ENCODE peak calls at places on chromosomes 5 and 9, in eight cellular contexts. One of them, this sample, is unnamed.

GRCh38 chr9:37410969-37411785 is 11.3 kb upstream of the GRHPR start:
- DNase-seq in pancreas: no peak
- DNase-seq in fibroblast of pulmonary artery: no peak
- DNase-seq in dermis microvascular lymphatic vessel endothelial cell: no peak
- DNase-seq in amygdala: no peak
- DNase-seq in activated CD4-positive, alpha-beta T cell treated with anti-CD3 and anti-CD28 coated beads, Interleukin-2, amount 50 U/mL, for 1 hour: no peak
- DNase-seq in AG09319: no peak
- DNase-seq in memory B cell: no peak
- DNase-seq in this sample: no peak

GRCh38 chr9:91119147-91119546 is 242.6 kb downstream of the AUH start:
- DNase-seq in pancreas: no peak
- DNase-seq in fibroblast of pulmonary artery: peak
- DNase-seq in dermis microvascular lymphatic vessel endothelial cell: no peak
- DNase-seq in amygdala: no peak
- DNase-seq in activated CD4-positive, alpha-beta T cell treated with anti-CD3 and anti-CD28 coated beads, Interleukin-2, amount 50 U/mL, for 1 hour: no peak
- DNase-seq in AG09319: no peak
- DNase-seq in memory B cell: no peak
- DNase-seq in this sample: no peak

GRCh38 chr9:35695801-35696420 is 6.2 kb upstream of the TPM2 start:
- DNase-seq in pancreas: peak
- DNase-seq in fibroblast of pulmonary artery: no peak
- DNase-seq in dermis microvascular lymphatic vessel endothelial cell: no peak
- DNase-seq in amygdala: no peak
- DNase-seq in activated CD4-positive, alpha-beta T cell treated with anti-CD3 and anti-CD28 coated beads, Interleukin-2, amount 50 U/mL, for 1 hour: no peak
- DNase-seq in AG09319: no peak
- DNase-seq in memory B cell: no peak
- DNase-seq in this sample: no peak

GRCh38 chr5:133801955-133802751 is 166.3 kb downstream of the C5orf15 start:
- DNase-seq in pancreas: no peak
- DNase-seq in fibroblast of pulmonary artery: peak
- DNase-seq in dermis microvascular lymphatic vessel endothelial cell: no peak
- DNase-seq in amygdala: no peak
- DNase-seq in activated CD4-positive, alpha-beta T cell treated with anti-CD3 and anti-CD28 coated beads, Interleukin-2, amount 50 U/mL, for 1 hour: no peak
- DNase-seq in AG09319: no peak
- DNase-seq in memory B cell: no peak
- DNase-seq in this sample: no peak

GRCh38 chr5:123120197-123120596 is 31.2 kb downstream of the PRDM6 start:
- DNase-seq in pancreas: no peak
- DNase-seq in fibroblast of pulmonary artery: no peak
- DNase-seq in dermis microvascular lymphatic vessel endothelial cell: no peak
- DNase-seq in amygdala: no peak
- DNase-seq in activated CD4-positive, alpha-beta T cell treated with anti-CD3 and anti-CD28 coated beads, Interleukin-2, amount 50 U/mL, for 1 hour: no peak
- DNase-seq in AG09319: no peak
- DNase-seq in memory B cell: no peak
- DNase-seq in this sample: no peak

GRCh38 chr9:136847827-136848392 is 1.3 kb upstream of the PHPT1 start:
- DNase-seq in pancreas: peak
- DNase-seq in fibroblast of pulmonary artery: peak
- DNase-seq in dermis microvascular lymphatic vessel endothelial cell: peak
- DNase-seq in amygdala: no peak
- DNase-seq in activated CD4-positive, alpha-beta T cell treated with anti-CD3 and anti-CD28 coated beads, Interleukin-2, amount 50 U/mL, for 1 hour: peak
- DNase-seq in AG09319: peak
- DNase-seq in memory B cell: peak
- DNase-seq in this sample: peak

GRCh38 chr9:111821006-111821528 is 26.3 kb upstream of the SHOC1 start:
- DNase-seq in pancreas: no peak
- DNase-seq in fibroblast of pulmonary artery: no peak
- DNase-seq in dermis microvascular lymphatic vessel endothelial cell: no peak
- DNase-seq in amygdala: no peak
- DNase-seq in activated CD4-positive, alpha-beta T cell treated with anti-CD3 and anti-CD28 coated beads, Interleukin-2, amount 50 U/mL, for 1 hour: no peak
- DNase-seq in AG09319: no peak
- DNase-seq in memory B cell: no peak
- DNase-seq in this sample: no peak

GRCh38 chr5:118987988-118988945 is at the start of gene DTWD2:
- DNase-seq in pancreas: peak
- DNase-seq in fibroblast of pulmonary artery: peak
- DNase-seq in dermis microvascular lymphatic vessel endothelial cell: peak
- DNase-seq in amygdala: peak
- DNase-seq in activated CD4-positive, alpha-beta T cell treated with anti-CD3 and anti-CD28 coated beads, Interleukin-2, amount 50 U/mL, for 1 hour: peak
- DNase-seq in AG09319: peak
- DNase-seq in memory B cell: peak
- DNase-seq in this sample: peak

GRCh38 chr5:35317586-35317985 is 87.3 kb upstream of the PRLR start:
- DNase-seq in pancreas: no peak
- DNase-seq in fibroblast of pulmonary artery: no peak
- DNase-seq in dermis microvascular lymphatic vessel endothelial cell: no peak
- DNase-seq in amygdala: no peak
- DNase-seq in activated CD4-positive, alpha-beta T cell treated with anti-CD3 and anti-CD28 coated beads, Interleukin-2, amount 50 U/mL, for 1 hour: no peak
- DNase-seq in AG09319: no peak
- DNase-seq in memory B cell: no peak
- DNase-seq in this sample: no peak

GRCh38 chr5:99437986-99438385 is 509.2 kb upstream of the CHD1 start:
- DNase-seq in pancreas: no peak
- DNase-seq in fibroblast of pulmonary artery: no peak
- DNase-seq in dermis microvascular lymphatic vessel endothelial cell: no peak
- DNase-seq in amygdala: no peak
- DNase-seq in activated CD4-positive, alpha-beta T cell treated with anti-CD3 and anti-CD28 coated beads, Interleukin-2, amount 50 U/mL, for 1 hour: no peak
- DNase-seq in AG09319: no peak
- DNase-seq in memory B cell: no peak
- DNase-seq in this sample: no peak

GRCh38 chr9:124442826-124443225 is 7.4 kb upstream of the ADGRD2 start:
- DNase-seq in pancreas: no peak
- DNase-seq in fibroblast of pulmonary artery: no peak
- DNase-seq in dermis microvascular lymphatic vessel endothelial cell: no peak
- DNase-seq in amygdala: no peak
- DNase-seq in activated CD4-positive, alpha-beta T cell treated with anti-CD3 and anti-CD28 coated beads, Interleukin-2, amount 50 U/mL, for 1 hour: no peak
- DNase-seq in AG09319: no peak
- DNase-seq in memory B cell: no peak
- DNase-seq in this sample: no peak

This sample was measured in GM19239.